ENCODE peak calls at places on chromosome 4, in seven cellular contexts. I is HepG2, R is HCT116, M is H1, Q is GM12878, Y is K562, C is SK-N-SH. W is an unnamed sample.

GRCh38 chr4:139962130-139962684 is 191.8 kb downstream of the MAML3 start:
- DNase-seq in Q (no peak), C (no peak), R (no peak), I (no peak), Y (no peak), M (no peak), W (no peak)

GRCh38 chr4:57943672-57944071 is 833.5 kb upstream of the IGFBP7 start:
- DNase-seq in R (no peak), Q (no peak), Y (no peak), M (no peak), I (no peak), C (no peak), W (no peak)

GRCh38 chr4:60726779-60727178 is 473.3 kb upstream of the ADGRL3 start:
- DNase-seq in C (peak), M (no peak), R (no peak), I (no peak), Y (no peak), Q (no peak), W (peak)

GRCh38 chr4:70601422-70602039 is 9.5 kb downstream of the AMBN start:
- DNase-seq in Y (peak), M (peak), R (peak), C (peak), I (peak), Q (peak), W (peak)

GRCh38 chr4:73856518-73856917 is 3.4 kb downstream of the PF4V1 start:
- DNase-seq in I (peak), Y (no peak), C (no peak), R (no peak), M (no peak), Q (no peak), W (no peak)

GRCh38 chr4:163157157-163157556 is 9.5 kb downstream of the NAF1 start:
- DNase-seq in C (no peak), I (no peak), Y (no peak), M (no peak), R (no peak), Q (no peak), W (no peak)

GRCh38 chr4:139958738-139959096 is 195.3 kb downstream of the MAML3 start:
- DNase-seq in M (no peak), Y (no peak), I (no peak), C (no peak), Q (no peak), R (no peak), W (no peak)

GRCh38 chr4:148095346-148095923 is 346.8 kb downstream of the NR3C2 start:
- DNase-seq in M (no peak), I (no peak), Y (no peak), Q (no peak), C (no peak), R (no peak), W (no peak)

GRCh38 chr4:153465922-153466636 is at the start of gene TMEM131L:
- DNase-seq in Q (no peak), Y (peak), I (peak), M (no peak), C (peak), R (peak), W (peak)

GRCh38 chr4:27720010-27720766 is 859.5 kb downstream of the STIM2 start:
- DNase-seq in Y (no peak), Q (peak), I (no peak), M (no peak), R (no peak), C (no peak), W (no peak)

GRCh38 chr4:176438401-176438800 is 118.6 kb downstream of the SPCS3 start:
- DNase-seq in Q (no peak), Y (no peak), I (no peak), M (no peak), C (no peak), R (no peak), W (no peak)

GRCh38 chr4:73650255-73650654 is 30.0 kb upstream of the RASSF6 start:
- DNase-seq in Q (no peak), I (no peak), C (no peak), R (no peak), Y (no peak), M (no peak), W (peak)

DNA sequence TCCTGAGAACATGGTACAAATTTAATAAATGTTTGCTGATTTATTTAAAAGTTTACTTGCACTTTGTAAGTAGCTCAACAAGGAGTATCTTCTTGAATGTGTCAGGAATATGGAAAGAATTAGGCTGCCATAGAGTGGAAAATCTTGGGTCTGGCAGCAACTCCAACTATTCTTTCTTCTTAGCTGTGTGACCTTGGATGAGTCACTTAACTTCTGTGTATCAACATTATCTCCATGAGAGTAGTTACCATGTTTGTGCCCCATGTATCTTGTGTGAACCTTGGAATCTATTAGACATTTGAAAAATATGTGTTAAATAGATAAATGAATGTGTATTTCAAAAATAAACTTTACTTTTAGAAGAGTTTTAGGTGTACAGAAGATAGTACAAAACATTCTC is 348.8 kb downstream of the GBA3 start:
- DNase-seq in M (no peak), I (no peak), R (no peak), Q (no peak), Y (no peak), C (no peak), W (no peak)
- TF ChIP-seq JUND in M (no peak), I (no peak), R (no peak), Q (no peak), Y (no peak), C (no peak), W (no peak)

GRCh38 chr4:15868816-15869413 is 69.6 kb downstream of the FGFBP1 start:
- DNase-seq in R (no peak), I (no peak), M (no peak), Y (no peak), C (no peak), Q (no peak), W (no peak)

GRCh38 chr4:15873117-15873516 is 65.4 kb downstream of the FGFBP1 start:
- DNase-seq in R (no peak), Q (no peak), M (no peak), C (no peak), I (no peak), Y (no peak), W (no peak)

GRCh38 chr4:15868065-15868464 is 70.5 kb downstream of the FGFBP1 start:
- DNase-seq in Q (no peak), M (no peak), Y (no peak), R (no peak), I (no peak), C (no peak), W (no peak)

GRCh38 chr4:15870921-15871664 is 67.4 kb downstream of the FGFBP1 start:
- DNase-seq in Q (no peak), M (no peak), R (no peak), I (no peak), C (no peak), Y (no peak), W (no peak)

DNA sequence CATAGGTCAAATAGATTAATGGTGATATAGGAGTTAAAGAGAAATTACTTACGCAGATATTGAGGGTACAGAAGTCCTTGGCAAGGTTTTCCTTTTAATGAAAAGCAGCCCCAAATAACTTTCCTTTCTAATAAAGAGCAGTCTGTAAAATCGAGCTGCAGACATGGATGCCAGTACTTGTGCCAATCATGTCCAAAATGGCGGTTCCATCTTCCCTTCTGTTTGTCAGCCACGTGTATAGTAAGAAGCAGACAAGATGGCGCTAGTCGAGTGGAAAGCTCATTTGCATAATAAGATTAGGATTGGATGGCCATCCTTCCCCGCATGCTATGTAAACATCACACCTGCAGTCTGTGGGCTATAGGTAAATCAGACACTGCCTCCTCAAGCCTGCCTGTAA is 68.5 kb downstream of the FGFBP1 start:
- DNase-seq in C (no peak), R (no peak), I (no peak), Q (no peak), M (no peak), Y (no peak), W (no peak)
- TF ChIP-seq JUND in C (no peak), R (no peak), I (no peak), Q (no peak), M (no peak), Y (no peak), W (no peak)

GRCh38 chr4:13403326-13403725 is 80.8 kb downstream of the RAB28 start:
- DNase-seq in Q (no peak), R (no peak), C (no peak), I (no peak), Y (no peak), M (no peak), W (no peak)

GRCh38 chr4:13409324-13409723 is 74.8 kb downstream of the RAB28 start:
- DNase-seq in Q (no peak), C (no peak), R (no peak), I (no peak), Y (no peak), M (no peak), W (no peak)

GRCh38 chr4:13399257-13399656 is 84.9 kb downstream of the RAB28 start:
- DNase-seq in R (no peak), I (no peak), M (no peak), Q (no peak), C (no peak), Y (peak), W (no peak)

GRCh38 chr4:13403833-13404232 is 80.3 kb downstream of the RAB28 start:
- DNase-seq in M (no peak), Y (no peak), Q (no peak), R (no peak), I (no peak), C (no peak), W (no peak)
- TF ChIP-seq JUND in M (no peak), Y (no peak), Q (no peak), R (no peak), I (no peak), C (no peak), W (no peak)

DNA sequence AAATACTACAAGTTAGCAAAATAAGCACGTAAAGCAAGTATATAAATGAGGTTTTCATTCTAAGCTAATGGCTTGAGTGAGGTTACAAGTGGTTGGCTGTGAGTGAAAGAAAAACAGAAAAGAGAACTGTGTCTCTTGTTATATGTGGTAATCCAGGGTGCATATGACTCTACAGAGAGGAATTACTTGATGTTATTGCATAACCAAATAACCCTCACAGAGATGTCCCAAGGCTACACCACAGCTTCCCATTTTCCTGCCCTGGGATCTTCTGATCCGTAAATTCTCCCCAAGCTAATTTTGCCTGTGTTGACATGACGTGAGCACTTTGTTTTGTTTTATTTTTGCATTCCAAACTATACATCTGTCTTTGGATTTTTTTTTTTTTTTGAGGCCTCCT is 470.0 kb upstream of the INTU start:
- DNase-seq in R (no peak), I (no peak), C (no peak), Y (no peak), M (no peak), Q (no peak), W (no peak)
- TF ChIP-seq JUND in R (no peak), I (no peak), C (no peak), Y (no peak), M (no peak), Q (no peak), W (no peak)